ENCODE peak calls at places on chromosomes 4 and X, in ten cellular contexts. T is sigmoid colon, L is body of pancreas, J is A549, K is uterus, H is esophagus squamous epithelium, X is K562, Q is HepG2, D is endothelial cell of umbilical vein, M is heart left ventricle. O is an unnamed sample.
A peak's percentile ranks its signal among the peaks of the same experiment; 100 is the strongest.

GRCh38 chrX:13569479-13570244 is at the start of gene EGFL6:
- DNase-seq in T (no peak), L (peak; percentile 7), J (no peak), K (no peak), H (no peak), X (no peak), Q (no peak), D (no peak), M (no peak), O (no peak)

GRCh38 chrX:112840382-112841113 is at the start of gene AMOT:
- DNase-seq in T (peak; percentile 87), L (peak; percentile 78), J (peak; percentile 43), K (peak; percentile 81), H (no peak), X (peak; percentile 42), Q (peak; percentile 1), D (peak; percentile 77), M (peak; percentile 88), O (peak; percentile 79)

GRCh38 chr4:159395693-159396092 is 292.8 kb downstream of the RAPGEF2 start:
- DNase-seq in T (no peak), L (no peak), J (no peak), K (no peak), H (no peak), X (no peak), Q (peak; percentile 44), D (no peak), M (no peak), O (no peak)

GRCh38 chr4:23577398-23577797 is 312.4 kb downstream of the PPARGC1A start:
- DNase-seq in T (no peak), L (no peak), J (no peak), K (no peak), H (no peak), X (no peak), Q (no peak), D (no peak), M (no peak), O (no peak)

GRCh38 chr4:71857713-71858451 is 74.0 kb upstream of the GC start:
- DNase-seq in T (no peak), L (peak; percentile 44), J (no peak), K (no peak), H (no peak), X (peak; percentile 95), Q (no peak), D (no peak), M (no peak), O (no peak)

GRCh38 chr4:74540193-74540592 is 95.3 kb downstream of the AREG start:
- DNase-seq in T (no peak), L (no peak), J (no peak), K (no peak), H (no peak), X (no peak), Q (no peak), D (no peak), M (no peak), O (no peak)

GRCh38 chrX:7228226-7228625 is 80.3 kb upstream of the PUDP start:
- DNase-seq in T (no peak), L (no peak), J (no peak), K (no peak), H (no peak), X (no peak), Q (no peak), D (no peak), M (no peak), O (no peak)

GRCh38 chr4:13173974-13174373 is 310.2 kb downstream of the RAB28 start:
- DNase-seq in T (peak; percentile 94), L (peak; percentile 33), J (no peak), K (peak; percentile 86), H (no peak), X (no peak), Q (no peak), D (no peak), M (no peak), O (no peak)

GRCh38 chrX:49177338-49177833 is 5.7 kb downstream of the PLP2 start:
- DNase-seq in T (peak; percentile 63), L (no peak), J (peak; percentile 35), K (no peak), H (no peak), X (peak; percentile 69), Q (no peak), D (no peak), M (no peak), O (peak; percentile 32)

GRCh38 chrX:2870650-2871049 is 41.9 kb downstream of the GYG2 start:
- DNase-seq in T (no peak), L (no peak), J (no peak), K (no peak), H (no peak), X (no peak), Q (no peak), D (no peak), M (no peak), O (no peak)

GRCh38 chr4:71361476-71361875 is 22.7 kb downstream of the SLC4A4 start:
- DNase-seq in T (no peak), L (no peak), J (no peak), K (no peak), H (no peak), X (no peak), Q (no peak), D (no peak), M (no peak), O (no peak)

GRCh38 chr4:8435656-8436121 is 4.8 kb downstream of the ACOX3 start:
- DNase-seq in T (no peak), L (peak; percentile 31), J (no peak), K (no peak), H (no peak), X (peak; percentile 81), Q (no peak), D (peak; percentile 38), M (no peak), O (no peak)

GRCh38 chr4:11475871-11476270 is 47.2 kb upstream of the HS3ST1 start:
- DNase-seq in T (no peak), L (no peak), J (no peak), K (no peak), H (no peak), X (no peak), Q (no peak), D (peak; percentile 74), M (no peak), O (no peak)

GRCh38 chr4:87017580-87018061 is 82.8 kb downstream of the AFF1 start:
- DNase-seq in T (no peak), L (no peak), J (peak; percentile 68), K (no peak), H (no peak), X (peak; percentile 86), Q (no peak), D (no peak), M (no peak), O (no peak)

GRCh38 chr4:170248029-170248428 is 158.3 kb upstream of the AADAT start:
- DNase-seq in T (no peak), L (no peak), J (no peak), K (no peak), H (no peak), X (no peak), Q (no peak), D (no peak), M (no peak), O (no peak)

GRCh38 chrX:13463608-13464007 is 105.8 kb upstream of the EGFL6 start:
- DNase-seq in T (peak; percentile 76), L (no peak), J (peak; percentile 6), K (peak; percentile 78), H (no peak), X (no peak), Q (no peak), D (peak; percentile 40), M (no peak), O (no peak)

GRCh38 chr4:117324851-117325491 is 239.6 kb upstream of the TRAM1L1 start:
- DNase-seq in T (no peak), L (no peak), J (no peak), K (no peak), H (no peak), X (no peak), Q (no peak), D (no peak), M (no peak), O (no peak)

GRCh38 chr4:82097504-82097903 is 276.3 kb downstream of the HNRNPD start:
- DNase-seq in T (no peak), L (no peak), J (no peak), K (no peak), H (no peak), X (no peak), Q (no peak), D (no peak), M (no peak), O (no peak)

GRCh38 chr4:105197777-105198176 is 51.1 kb downstream of the TET2 start:
- DNase-seq in T (no peak), L (no peak), J (no peak), K (no peak), H (no peak), X (no peak), Q (no peak), D (no peak), M (no peak), O (no peak)

GRCh38 chrX:123961268-123962005 is at the start of gene STAG2:
- DNase-seq in T (peak; percentile 93), L (peak; percentile 79), J (peak; percentile 94), K (peak; percentile 86), H (peak; percentile 14), X (peak; percentile 94), Q (peak; percentile 80), D (peak; percentile 74), M (peak; percentile 70), O (peak; percentile 75)
- TF ChIP-seq POLR2A in T (peak; percentile 13), L (peak; percentile 54), J (no peak), K (no peak), H (peak; percentile 52), X (peak; percentile 64), Q (peak; percentile 48), D (no peak), M (no peak), O (peak; percentile 53)

DNA sequence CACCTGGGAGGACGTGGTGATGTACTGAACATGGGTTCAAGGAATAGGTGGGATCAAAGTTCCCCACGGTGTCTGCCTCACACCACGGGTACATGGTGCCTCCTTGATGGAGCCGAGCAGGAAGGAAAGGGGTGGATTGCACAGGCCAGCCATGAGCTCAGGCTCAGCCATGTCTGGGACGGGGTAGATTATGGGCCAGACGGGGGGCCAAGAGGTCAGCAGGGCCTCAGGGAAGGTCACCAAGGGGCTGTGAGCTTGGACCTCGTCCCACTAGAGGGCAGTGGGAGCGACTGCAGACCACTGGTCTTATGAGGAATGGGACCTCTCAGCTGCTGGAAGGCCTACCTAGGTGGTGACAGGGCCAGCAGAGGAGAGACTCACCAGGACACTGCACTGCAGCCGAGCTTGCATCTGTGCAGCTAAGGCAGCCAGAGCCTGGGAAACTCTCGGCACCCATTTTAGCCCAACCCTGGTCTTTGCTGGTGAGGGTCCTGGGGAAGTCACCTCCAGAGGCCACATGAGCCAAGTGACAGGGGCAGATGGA is 38.4 kb downstream of the JAKMIP1 start:
- DNase-seq in T (no peak), L (no peak), J (no peak), K (no peak), H (no peak), X (no peak), Q (no peak), D (no peak), M (no peak), O (peak; percentile 57)
- H3K27ac ChIP-seq in T (no peak overlapping the region), L (no peak overlapping the region), J (no peak overlapping the region), K (no peak overlapping the region), H (no peak overlapping the region), X (no peak overlapping the region), Q (no peak overlapping the region), D (no peak overlapping the region), M (no peak overlapping the region), O (peak overlapping the region; percentile 65)

GRCh38 chr4:42397635-42398447 is 553 bp downstream of the SHISA3 start:
- DNase-seq in T (no peak), L (peak; percentile 53), J (no peak), K (no peak), H (no peak), X (no peak), Q (no peak), D (peak; percentile 56), M (peak; percentile 62), O (peak; percentile 24)
- TF ChIP-seq POLR2A in T (no peak), L (no peak), J (no peak), K (no peak), H (no peak), X (no peak), Q (no peak), D (no peak), M (no peak), O (no peak)

GRCh38 chr4:132865922-132866321 is 283.2 kb upstream of the PCDH10 start:
- DNase-seq in T (no peak), L (no peak), J (no peak), K (no peak), H (no peak), X (no peak), Q (no peak), D (no peak), M (no peak), O (no peak)
- H3K27ac ChIP-seq in T (no peak overlapping the region), L (no peak overlapping the region), J (no peak overlapping the region), K (no peak overlapping the region), H (no peak overlapping the region), X (no peak overlapping the region), Q (no peak overlapping the region), D (no peak overlapping the region), M (no peak overlapping the region), O (no peak overlapping the region)